ENCODE peak calls at places on chromosome 2, in five cellular contexts. Q is AG09319, N is psoas muscle, V is chondrocyte, E is neural crest cell. I is an unnamed sample.

GRCh38 chr2:56009758-56010534 is 86.4 kb upstream of the EFEMP1 start:
- DNase-seq in E (no peak), V (no peak), N (no peak), Q (no peak), I (no peak)

GRCh38 chr2:223042704-223043118 is 9.3 kb upstream of the KCNE4 start:
- DNase-seq in E (no peak), V (no peak), N (no peak), Q (no peak), I (no peak)

GRCh38 chr2:177535968-177536514 is 143.5 kb downstream of the AGPS start:
- DNase-seq in E (no peak), Q (no peak), N (no peak), V (no peak), I (no peak)

GRCh38 chr2:158817596-158817995 is 22.5 kb downstream of the DAPL1 start:
- DNase-seq in V (no peak), E (no peak), N (no peak), Q (no peak), I (no peak)

GRCh38 chr2:94861308-94862152 is 9.7 kb upstream of the TEKT4 start:
- DNase-seq in V (peak; percentile 94), Q (no peak), N (no peak), E (no peak), I (peak; percentile 64)

GRCh38 chr2:216388046-216388884 is 16.0 kb upstream of the MARCHF4 start:
- DNase-seq in Q (no peak), E (no peak), N (no peak), V (no peak), I (no peak)

GRCh38 chr2:159497256-159497655 is 119.1 kb downstream of the BAZ2B start:
- DNase-seq in N (no peak), E (no peak), V (no peak), Q (peak; percentile 29), I (no peak)

GRCh38 chr2:2547451-2547850 is 216.4 kb upstream of the MYT1L start:
- DNase-seq in V (no peak), N (no peak), E (no peak), Q (no peak), I (no peak)

GRCh38 chr2:105388971-105389381 is 9.9 kb downstream of the FHL2 start:
- DNase-seq in Q (peak; percentile 90), E (no peak), N (no peak), V (no peak), I (no peak)

GRCh38 chr2:151357359-151357758 is at the start of gene TNFAIP6:
- DNase-seq in E (no peak), V (no peak), N (no peak), Q (peak; percentile 87), I (no peak)

GRCh38 chr2:25528173-25528572 is 145.2 kb downstream of the DTNB start:
- DNase-seq in N (no peak), E (no peak), Q (no peak), V (no peak), I (no peak)

GRCh38 chr2:63590621-63591408 is 2.1 kb downstream of the MDH1 start:
- DNase-seq in Q (no peak), E (no peak), V (no peak), N (no peak), I (no peak)

GRCh38 chr2:79776461-79777146 is 263.8 kb downstream of the CTNNA2 start:
- DNase-seq in E (no peak), N (no peak), V (no peak), Q (no peak), I (no peak)

GRCh38 chr2:97950329-97951154 is 45.2 kb downstream of the TMEM131 start:
- DNase-seq in V (no peak), N (no peak), Q (peak; percentile 39), E (no peak), I (no peak)

GRCh38 chr2:231545105-231545902 is 15.1 kb upstream of the NMUR1 start:
- DNase-seq in Q (no peak), N (no peak), E (no peak), V (no peak), I (no peak)

GRCh38 chr2:231540017-231540416 is 9.8 kb upstream of the NMUR1 start:
- DNase-seq in E (no peak), V (no peak), N (no peak), Q (no peak), I (no peak)

GRCh38 chr2:231547315-231548110 is 17.3 kb upstream of the NMUR1 start:
- DNase-seq in V (no peak), N (no peak), E (no peak), Q (no peak), I (no peak)

GRCh38 chr2:231546014-231546413 is 15.8 kb upstream of the NMUR1 start:
- DNase-seq in E (no peak), Q (no peak), V (no peak), N (no peak), I (no peak)

DNA sequence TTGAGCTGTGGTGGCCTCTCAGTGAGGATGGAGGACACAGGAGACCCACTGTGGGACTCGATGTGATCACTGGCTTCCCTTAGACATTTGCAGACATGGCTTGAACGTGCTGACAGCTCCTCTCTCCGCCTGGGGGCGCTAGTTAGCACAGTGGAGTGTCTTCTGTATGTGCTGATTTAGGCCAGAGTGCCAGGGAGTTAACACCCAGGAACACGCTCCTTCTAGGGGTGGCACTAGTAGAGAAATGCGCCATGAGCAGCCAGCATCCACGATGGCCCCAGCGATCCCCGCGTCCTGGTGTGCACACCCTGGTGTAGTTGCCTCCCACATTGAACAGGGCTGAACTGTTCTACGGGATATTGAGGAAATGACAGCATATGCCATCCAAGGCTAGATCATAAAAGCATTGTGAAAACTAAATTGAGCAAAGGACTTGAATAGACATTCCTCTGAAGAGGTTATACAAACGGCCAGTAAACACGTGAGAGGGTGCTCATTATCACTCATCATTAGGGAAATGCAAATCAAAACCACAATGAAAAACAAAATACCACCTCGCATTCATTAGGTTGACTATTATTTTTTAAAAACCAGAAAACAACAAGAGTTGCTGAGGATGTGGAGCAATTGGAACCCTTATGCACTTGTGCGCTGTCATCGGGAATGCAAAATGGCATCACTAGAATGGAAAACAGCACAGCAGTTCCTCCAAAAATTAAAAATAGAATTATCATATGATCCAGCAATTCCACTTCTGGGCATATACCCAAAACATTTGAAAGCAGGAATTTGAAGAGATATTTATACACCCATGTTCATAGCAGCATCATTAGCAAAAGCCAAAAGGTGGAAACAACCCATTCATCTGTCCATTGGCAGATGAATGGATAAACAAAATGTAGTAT is 11.6 kb upstream of the NMUR1 start:
- DNase-seq in Q (no peak), V (no peak), E (no peak), N (peak; percentile 33), I (no peak)
- TF ChIP-seq CTCF in Q (no peak), V (peak; percentile 44), E (peak; percentile 25), N (no peak), I (peak; percentile 46)

GRCh38 chr2:124670187-124670586 is 645.1 kb downstream of the CNTNAP5 start:
- DNase-seq in V (no peak), Q (no peak), N (no peak), E (no peak), I (no peak)
- TF ChIP-seq CTCF in V (no peak), Q (no peak), N (no peak), E (no peak), I (no peak)

GRCh38 chr2:188450740-188451480 is 159.2 kb downstream of the GULP1 start:
- DNase-seq in Q (peak; percentile 20), N (no peak), E (no peak), V (no peak), I (no peak)

GRCh38 chr2:188452084-188452483 is 160.4 kb downstream of the GULP1 start:
- DNase-seq in E (no peak), N (no peak), V (no peak), Q (no peak), I (no peak)

GRCh38 chr2:188456114-188456909 is 164.6 kb downstream of the GULP1 start:
- DNase-seq in N (no peak), E (no peak), Q (no peak), V (no peak), I (no peak)
- TF ChIP-seq CTCF in N (no peak), E (no peak), Q (no peak), V (peak; percentile 48), I (peak; percentile 31)

DNA sequence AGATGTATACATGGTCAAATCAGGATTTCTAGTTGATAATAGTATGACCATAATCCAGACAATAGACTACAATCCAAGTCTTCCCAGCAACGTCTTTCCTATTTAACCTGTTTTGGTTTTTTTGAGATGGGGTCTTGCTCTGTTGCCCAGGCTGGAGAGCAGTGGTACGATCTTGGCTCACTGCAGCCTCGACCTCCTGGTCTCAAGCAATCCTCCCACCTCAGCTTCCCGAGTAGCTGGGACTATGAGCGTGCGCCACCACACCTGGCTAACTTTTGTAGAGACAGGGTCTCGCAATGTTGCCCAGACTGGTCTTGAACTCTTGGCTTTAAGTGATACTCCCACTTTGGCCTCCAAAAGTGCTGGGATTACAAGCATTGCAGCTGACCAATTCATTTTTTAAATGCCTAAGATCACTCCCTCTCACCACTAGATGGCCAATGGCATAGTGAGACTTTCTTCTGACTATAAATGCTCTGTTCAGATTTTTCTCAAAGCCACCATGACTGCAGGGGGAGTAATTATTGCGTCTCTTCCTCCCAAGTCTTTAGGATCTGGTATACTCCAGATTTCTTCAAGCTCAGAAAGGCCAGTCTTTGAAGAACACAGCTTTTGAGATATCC is 47.6 kb downstream of the HNRNPLL start:
- DNase-seq in N (no peak), E (no peak), Q (no peak), V (no peak), I (no peak)
- TF ChIP-seq CTCF in N (peak; percentile 30), E (peak; percentile 59), Q (peak; percentile 25), V (peak; percentile 70), I (peak; percentile 69)

DNA sequence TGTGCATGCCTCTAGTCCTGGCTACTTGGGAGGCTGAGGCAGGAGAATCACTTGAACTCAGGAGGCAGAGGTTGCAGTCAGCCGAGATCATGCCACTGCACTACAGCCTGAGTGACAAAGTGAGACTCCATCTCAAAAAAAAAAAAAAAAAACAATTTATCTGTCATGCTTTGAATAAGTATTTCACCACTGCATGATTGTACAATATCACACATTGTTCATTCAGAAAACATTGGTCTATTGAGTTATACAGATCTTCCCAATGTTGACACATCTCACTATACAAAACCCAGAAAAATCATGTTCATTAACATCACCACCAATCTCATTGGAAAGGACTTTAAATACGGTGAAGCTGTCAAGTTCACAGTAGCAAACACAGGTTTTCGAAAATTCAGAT is 46.8 kb upstream of the PPM1B start:
- DNase-seq in E (no peak), Q (no peak), V (no peak), N (no peak), I (no peak)
- TF ChIP-seq CTCF in E (no peak), Q (no peak), V (no peak), N (no peak), I (no peak)

GRCh38 chr2:70767699-70768584 is at the start of gene ADD2:
- DNase-seq in E (peak; percentile 61), V (no peak), N (peak; percentile 19), Q (no peak), I (peak; percentile 73)
- TF ChIP-seq CTCF in E (peak; percentile 54), V (peak; percentile 61), N (peak; percentile 22), Q (no peak), I (peak; percentile 61)

DNA sequence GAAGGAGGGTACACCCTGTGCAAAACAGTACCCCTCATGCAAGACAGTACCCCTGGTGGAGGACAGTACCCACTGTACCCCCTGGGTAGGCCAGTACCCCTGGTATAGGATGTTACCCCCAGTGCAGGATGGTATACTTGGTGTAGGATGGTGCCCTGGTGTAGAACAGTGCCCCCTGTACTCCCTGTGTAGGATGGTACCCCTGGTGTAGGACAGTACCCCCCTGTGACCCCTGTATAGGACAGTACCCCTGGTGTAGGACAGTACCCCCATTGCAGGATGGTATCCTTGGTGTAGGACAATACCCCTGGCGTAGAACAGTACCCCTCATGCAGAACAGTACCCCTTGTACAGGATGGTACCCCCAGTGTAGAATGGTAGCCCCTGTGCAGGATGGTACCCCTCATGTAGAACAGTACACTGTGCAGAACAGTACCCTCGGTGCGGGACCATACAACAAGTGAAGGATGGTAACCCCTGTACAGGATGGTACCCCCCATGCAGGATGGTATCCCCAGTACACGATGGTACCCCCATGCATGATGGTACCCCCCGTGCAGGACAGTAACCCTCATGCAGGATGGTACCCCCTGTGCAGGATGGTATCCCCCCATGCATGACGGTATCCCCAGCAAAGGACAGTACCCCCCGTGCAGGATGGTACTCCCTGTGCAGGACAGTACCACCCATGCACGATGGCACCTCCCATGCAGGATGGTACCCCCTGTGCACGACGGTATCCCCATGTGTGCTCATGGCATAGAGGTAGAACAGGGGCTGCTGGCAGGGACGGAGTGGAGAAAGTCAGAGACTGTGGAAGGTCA is 248.0 kb downstream of the DCDC2C start:
- DNase-seq in Q (no peak), E (no peak), N (no peak), V (no peak), I (no peak)
- TF ChIP-seq CTCF in Q (no peak), E (no peak), N (no peak), V (no peak), I (no peak)

I was measured in type B pancreatic cell.